ENCODE peak calls at places on chromosomes 13 and 19, in nine cellular contexts. G is activated CD4-positive, CD25-positive, alpha-beta regulatory T cell; Q is right cardiac atrium; Y is ovary; S is WTC11; C is RWPE1; X is NCI-H748 treated with DMSO at 0.1 percent for 48 hours; O is lower leg skin; T is bronchial epithelial cell. W is an unnamed sample.
A peak's percentile ranks its signal among the peaks of the same experiment; 100 is the strongest.

GRCh38 chr13:96822900-96823299 is 171.4 kb downstream of the OXGR1 start:
- DNase-seq in Q (no peak), T (peak; percentile 42), Y (no peak), S (peak; percentile 55), G (no peak), X (peak; percentile 13), C (no peak), O (no peak), W (no peak)

GRCh38 chr13:81283062-81283461 is 942.1 kb upstream of the SPRY2 start:
- DNase-seq in T (no peak), G (no peak), C (no peak), Y (no peak), O (no peak), X (no peak), Q (no peak), S (no peak), W (no peak)

GRCh38 chr19:55250262-55251036 is 8.4 kb downstream of the PPP6R1 start:
- DNase-seq in X (no peak), G (no peak), S (no peak), C (no peak), Y (no peak), O (no peak), Q (no peak), T (no peak), W (no peak)

GRCh38 chr19:42421591-42422031 is 5.6 kb downstream of the LIPE start:
- DNase-seq in T (peak; percentile 98), O (no peak), Q (no peak), S (no peak), X (no peak), Y (no peak), C (peak; percentile 85), G (no peak), W (no peak)

GRCh38 chr13:30581582-30581981 is 36.1 kb upstream of the USPL1 start:
- DNase-seq in O (no peak), Y (no peak), X (no peak), S (no peak), G (no peak), T (peak; percentile 59), Q (no peak), C (peak; percentile 18), W (no peak)

GRCh38 chr19:51082641-51083040 is at the start of gene KLK14:
- DNase-seq in Y (no peak), G (no peak), T (no peak), O (no peak), S (no peak), X (no peak), Q (no peak), C (no peak), W (no peak)

GRCh38 chr19:32041681-32042292 is 303.6 kb upstream of the ZNF507 start:
- DNase-seq in Q (peak; percentile 65), C (peak; percentile 36), X (peak; percentile 3), T (peak; percentile 3), G (no peak), Y (peak; percentile 75), S (peak; percentile 55), O (no peak), W (peak; percentile 35)

GRCh38 chr19:6409346-6409745 is 15.3 kb downstream of the KHSRP start:
- DNase-seq in Y (no peak), Q (no peak), X (no peak), T (no peak), G (no peak), C (no peak), O (no peak), S (no peak), W (no peak)

GRCh38 chr19:54448037-54448773 is 794 bp upstream of the LENG8 start:
- DNase-seq in T (peak; percentile 56), G (no peak), Y (peak; percentile 66), S (peak; percentile 46), Q (peak; percentile 85), X (peak; percentile 14), C (no peak), O (peak; percentile 93), W (peak; percentile 67)

GRCh38 chr19:53463263-53463662 is 4.3 kb upstream of the ZNF813 start:
- DNase-seq in G (no peak), S (peak; percentile 95), O (no peak), C (no peak), T (no peak), Y (peak; percentile 63), X (no peak), Q (peak; percentile 88), W (peak; percentile 75)

GRCh38 chr19:34480491-34480890 is 1.1 kb upstream of the WTIP start:
- DNase-seq in T (no peak), G (no peak), S (no peak), O (peak; percentile 69), Q (peak; percentile 58), C (no peak), Y (no peak), X (no peak), W (no peak)

GRCh38 chr19:44602071-44602470 is 11.3 kb upstream of the IGSF23 start:
- DNase-seq in O (no peak), Y (no peak), S (no peak), C (no peak), Q (no peak), X (peak; percentile 87), T (peak; percentile 58), G (no peak), W (no peak)

GRCh38 chr13:63843766-63844699 is 2428.4 kb upstream of the PCDH20 start:
- DNase-seq in T (no peak), Y (no peak), G (no peak), Q (peak; percentile 50), O (no peak), C (no peak), X (no peak), S (no peak), W (no peak)

GRCh38 chr13:40352385-40352778 is 314.1 kb downstream of the FOXO1 start:
- DNase-seq in X (no peak), O (no peak), T (no peak), C (no peak), Q (no peak), S (no peak), Y (peak; percentile 35), G (no peak), W (peak; percentile 66)

GRCh38 chr13:59562924-59563323 is 600.8 kb downstream of the DIAPH3 start:
- DNase-seq in T (peak; percentile 7), Y (no peak), O (no peak), Q (no peak), C (no peak), X (no peak), S (no peak), G (no peak), W (no peak)

GRCh38 chr13:106603568-106603967 is 35.6 kb upstream of the ARGLU1 start:
- DNase-seq in X (no peak), G (no peak), T (no peak), S (no peak), Q (no peak), O (no peak), C (no peak), Y (no peak), W (no peak)

GRCh38 chr13:112716461-112716820 is 26.6 kb downstream of the ATP11A start:
- DNase-seq in O (no peak), C (no peak), Q (peak; percentile 61), S (peak; percentile 9), Y (no peak), T (no peak), G (no peak), X (no peak), W (no peak)

GRCh38 chr13:52615817-52616216 is 26.4 kb upstream of the HNRNPA1L2 start:
- DNase-seq in G (no peak), C (peak; percentile 2), S (no peak), O (no peak), X (no peak), Q (no peak), Y (no peak), T (no peak), W (no peak)

GRCh38 chr13:29761815-29762214 is 88.6 kb downstream of the UBL3 start:
- DNase-seq in X (no peak), S (no peak), C (no peak), G (no peak), O (no peak), Y (no peak), T (no peak), Q (no peak), W (no peak)

GRCh38 chr13:94464771-94465170 is 14.7 kb downstream of the DCT start:
- DNase-seq in O (peak; percentile 53), T (no peak), Q (no peak), G (no peak), X (no peak), Y (no peak), S (no peak), C (no peak), W (no peak)

GRCh38 chr13:35733832-35734231 is 257.3 kb upstream of the MAB21L1 start:
- DNase-seq in G (no peak), S (no peak), Y (no peak), O (peak; percentile 3), C (no peak), T (no peak), X (no peak), Q (no peak), W (no peak)

GRCh38 chr19:48539503-48540096 is 12.4 kb upstream of the SULT2B1 start:
- DNase-seq in Q (no peak), T (peak; percentile 69), G (no peak), O (no peak), S (no peak), Y (no peak), C (no peak), X (peak; percentile 99), W (peak; percentile 54)

W was measured in left cardiac atrium.